ENCODE peak calls at places on chromosome 22, in eight cellular contexts. One of them, this sample, is unnamed.

GRCh38 chr22:35349704-35350538 is 31.0 kb upstream of the HMOX1 start:
- DNase-seq in WTC11: no peak
- DNase-seq in astrocyte of the cerebellum: no peak
- DNase-seq in hepatocyte: peak; percentile 69
- DNase-seq in progenitor cell of endocrine pancreas: no peak
- DNase-seq in omental fat pad: no peak
- DNase-seq in PC-3: no peak
- DNase-seq in nephron progenitor cell: peak; percentile 32
- DNase-seq in this sample: no peak

GRCh38 chr22:37739000-37739399 is 42.2 kb downstream of the TRIOBP start:
- DNase-seq in nephron progenitor cell: no peak
- DNase-seq in hepatocyte: peak; percentile 63
- DNase-seq in progenitor cell of endocrine pancreas: no peak
- DNase-seq in astrocyte of the cerebellum: no peak
- DNase-seq in omental fat pad: no peak
- DNase-seq in WTC11: no peak
- DNase-seq in PC-3: no peak
- DNase-seq in this sample: no peak

GRCh38 chr22:47607486-47607885 is 845.0 kb downstream of the TBC1D22A start:
- DNase-seq in PC-3: no peak
- DNase-seq in omental fat pad: no peak
- DNase-seq in progenitor cell of endocrine pancreas: no peak
- DNase-seq in astrocyte of the cerebellum: no peak
- DNase-seq in WTC11: no peak
- DNase-seq in nephron progenitor cell: no peak
- DNase-seq in hepatocyte: no peak
- DNase-seq in this sample: no peak

GRCh38 chr22:22030493-22031182 is 48.1 kb upstream of the TOP3B start:
- DNase-seq in progenitor cell of endocrine pancreas: no peak
- DNase-seq in PC-3: no peak
- DNase-seq in nephron progenitor cell: peak; percentile 36
- DNase-seq in omental fat pad: no peak
- DNase-seq in astrocyte of the cerebellum: no peak
- DNase-seq in hepatocyte: peak; percentile 60
- DNase-seq in WTC11: peak; percentile 51
- DNase-seq in this sample: peak; percentile 14

GRCh38 chr22:47446331-47446730 is 683.9 kb downstream of the TBC1D22A start:
- DNase-seq in hepatocyte: no peak
- DNase-seq in nephron progenitor cell: no peak
- DNase-seq in omental fat pad: no peak
- DNase-seq in PC-3: no peak
- DNase-seq in progenitor cell of endocrine pancreas: no peak
- DNase-seq in astrocyte of the cerebellum: no peak
- DNase-seq in WTC11: no peak
- DNase-seq in this sample: no peak

GRCh38 chr22:45777046-45777851 is 105.6 kb downstream of the ATXN10 start:
- DNase-seq in hepatocyte: no peak
- DNase-seq in astrocyte of the cerebellum: peak; percentile 76
- DNase-seq in progenitor cell of endocrine pancreas: no peak
- DNase-seq in omental fat pad: no peak
- DNase-seq in WTC11: no peak
- DNase-seq in nephron progenitor cell: no peak
- DNase-seq in PC-3: peak; percentile 83
- DNase-seq in this sample: peak; percentile 79

GRCh38 chr22:47172771-47173534 is 410.5 kb downstream of the TBC1D22A start:
- DNase-seq in nephron progenitor cell: no peak
- DNase-seq in WTC11: peak; percentile 5
- DNase-seq in progenitor cell of endocrine pancreas: no peak
- DNase-seq in PC-3: no peak
- DNase-seq in hepatocyte: no peak
- DNase-seq in omental fat pad: no peak
- DNase-seq in astrocyte of the cerebellum: no peak
- DNase-seq in this sample: no peak

GRCh38 chr22:46411347-46411746 is 75.8 kb downstream of the TRMU start:
- DNase-seq in WTC11: no peak
- DNase-seq in PC-3: no peak
- DNase-seq in nephron progenitor cell: no peak
- DNase-seq in progenitor cell of endocrine pancreas: no peak
- DNase-seq in astrocyte of the cerebellum: no peak
- DNase-seq in hepatocyte: no peak
- DNase-seq in omental fat pad: no peak
- DNase-seq in this sample: no peak

GRCh38 chr22:27344546-27344945 is 457.0 kb downstream of the MN1 start:
- DNase-seq in omental fat pad: no peak
- DNase-seq in astrocyte of the cerebellum: no peak
- DNase-seq in WTC11: no peak
- DNase-seq in hepatocyte: no peak
- DNase-seq in progenitor cell of endocrine pancreas: no peak
- DNase-seq in PC-3: no peak
- DNase-seq in nephron progenitor cell: no peak
- DNase-seq in this sample: no peak

GRCh38 chr22:25728064-25728463 is 13.9 kb upstream of the MYO18B start:
- DNase-seq in omental fat pad: no peak
- DNase-seq in hepatocyte: no peak
- DNase-seq in nephron progenitor cell: no peak
- DNase-seq in PC-3: no peak
- DNase-seq in WTC11: no peak
- DNase-seq in astrocyte of the cerebellum: no peak
- DNase-seq in progenitor cell of endocrine pancreas: no peak
- DNase-seq in this sample: no peak

GRCh38 chr22:49689255-49689770 is 138.4 kb downstream of the BRD1 start:
- DNase-seq in astrocyte of the cerebellum: no peak
- DNase-seq in omental fat pad: no peak
- DNase-seq in hepatocyte: no peak
- DNase-seq in progenitor cell of endocrine pancreas: no peak
- DNase-seq in PC-3: no peak
- DNase-seq in nephron progenitor cell: no peak
- DNase-seq in WTC11: no peak
- DNase-seq in this sample: no peak

GRCh38 chr22:28885939-28886338 is 2.6 kb downstream of the ZNRF3 start:
- DNase-seq in WTC11: no peak
- DNase-seq in progenitor cell of endocrine pancreas: no peak
- DNase-seq in nephron progenitor cell: no peak
- DNase-seq in astrocyte of the cerebellum: no peak
- DNase-seq in hepatocyte: peak; percentile 54
- DNase-seq in omental fat pad: no peak
- DNase-seq in PC-3: peak; percentile 10
- DNase-seq in this sample: no peak
- TF ChIP-seq CTCF in WTC11: no peak
- TF ChIP-seq CTCF in progenitor cell of endocrine pancreas: no peak
- TF ChIP-seq CTCF in nephron progenitor cell: no peak
- TF ChIP-seq CTCF in astrocyte of the cerebellum: no peak
- TF ChIP-seq CTCF in hepatocyte: peak; percentile 25
- TF ChIP-seq CTCF in omental fat pad: no peak
- TF ChIP-seq CTCF in PC-3: no peak
- TF ChIP-seq CTCF in this sample: no peak

GRCh38 chr22:39185601-39186012 is 33.1 kb upstream of the CBX7 start:
- DNase-seq in hepatocyte: no peak
- DNase-seq in omental fat pad: no peak
- DNase-seq in nephron progenitor cell: no peak
- DNase-seq in WTC11: no peak
- DNase-seq in astrocyte of the cerebellum: no peak
- DNase-seq in progenitor cell of endocrine pancreas: no peak
- DNase-seq in PC-3: no peak
- DNase-seq in this sample: no peak
- TF ChIP-seq CTCF in hepatocyte: peak; percentile 19
- TF ChIP-seq CTCF in omental fat pad: no peak
- TF ChIP-seq CTCF in nephron progenitor cell: no peak
- TF ChIP-seq CTCF in WTC11: no peak
- TF ChIP-seq CTCF in astrocyte of the cerebellum: no peak
- TF ChIP-seq CTCF in progenitor cell of endocrine pancreas: no peak
- TF ChIP-seq CTCF in PC-3: no peak
- TF ChIP-seq CTCF in this sample: peak; percentile 38

GRCh38 chr22:41674941-41675340 is 13.7 kb downstream of the SNU13 start:
- DNase-seq in omental fat pad: no peak
- DNase-seq in WTC11: no peak
- DNase-seq in PC-3: no peak
- DNase-seq in astrocyte of the cerebellum: no peak
- DNase-seq in progenitor cell of endocrine pancreas: no peak
- DNase-seq in nephron progenitor cell: no peak
- DNase-seq in hepatocyte: no peak
- DNase-seq in this sample: no peak

GRCh38 chr22:41668971-41669911 is 19.4 kb downstream of the SNU13 start:
- DNase-seq in astrocyte of the cerebellum: no peak
- DNase-seq in omental fat pad: peak; percentile 18
- DNase-seq in hepatocyte: no peak
- DNase-seq in progenitor cell of endocrine pancreas: no peak
- DNase-seq in PC-3: peak; percentile 59
- DNase-seq in nephron progenitor cell: no peak
- DNase-seq in WTC11: no peak
- DNase-seq in this sample: peak; percentile 43

GRCh38 chr22:41676134-41676533 is 12.5 kb downstream of the SNU13 start:
- DNase-seq in PC-3: no peak
- DNase-seq in omental fat pad: no peak
- DNase-seq in progenitor cell of endocrine pancreas: no peak
- DNase-seq in astrocyte of the cerebellum: no peak
- DNase-seq in WTC11: no peak
- DNase-seq in hepatocyte: no peak
- DNase-seq in nephron progenitor cell: no peak
- DNase-seq in this sample: no peak

DNA sequence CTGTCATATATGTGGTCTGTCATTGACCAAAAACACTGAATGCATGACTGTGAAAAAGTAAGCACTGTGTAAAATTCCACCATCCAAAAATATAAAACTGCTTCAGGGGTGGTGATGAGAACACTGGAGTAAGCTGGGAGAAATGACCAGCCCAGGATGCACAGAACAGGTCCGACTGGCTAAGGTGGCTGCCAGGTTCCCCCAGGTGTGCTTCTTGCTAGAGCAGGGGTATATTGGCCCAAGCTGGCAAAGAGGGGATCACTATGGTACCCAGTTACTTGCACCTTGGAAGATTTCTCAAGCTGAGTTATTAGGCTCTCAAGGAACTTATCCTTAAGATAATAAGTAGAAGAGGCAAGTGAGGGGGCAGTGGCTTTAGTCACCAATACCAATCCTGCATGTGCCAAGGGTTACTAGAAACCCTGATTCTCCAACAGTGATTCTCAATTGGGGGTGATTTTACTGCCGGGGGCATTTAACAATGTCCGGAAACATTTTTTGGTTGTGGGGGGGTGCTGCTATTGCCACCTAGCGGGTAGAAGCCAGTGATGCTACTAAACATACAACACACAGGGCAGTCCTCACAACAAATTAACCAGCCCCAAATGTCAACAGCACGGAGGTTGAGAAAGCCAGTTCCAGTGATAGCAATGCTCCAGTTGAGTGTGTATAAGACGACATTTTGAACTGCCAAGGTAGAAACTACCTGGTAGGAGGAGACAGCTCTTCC is 15.7 kb downstream of the SNU13 start:
- DNase-seq in omental fat pad: no peak
- DNase-seq in nephron progenitor cell: no peak
- DNase-seq in WTC11: no peak
- DNase-seq in astrocyte of the cerebellum: no peak
- DNase-seq in hepatocyte: peak; percentile 10
- DNase-seq in PC-3: peak; percentile 27
- DNase-seq in progenitor cell of endocrine pancreas: no peak
- DNase-seq in this sample: peak; percentile 38
- TF ChIP-seq CTCF in omental fat pad: no peak
- TF ChIP-seq CTCF in nephron progenitor cell: no peak
- TF ChIP-seq CTCF in WTC11: no peak
- TF ChIP-seq CTCF in astrocyte of the cerebellum: peak; percentile 39
- TF ChIP-seq CTCF in hepatocyte: peak; percentile 29
- TF ChIP-seq CTCF in PC-3: peak; percentile 42
- TF ChIP-seq CTCF in progenitor cell of endocrine pancreas: peak; percentile 27
- TF ChIP-seq CTCF in this sample: peak; percentile 44

DNA sequence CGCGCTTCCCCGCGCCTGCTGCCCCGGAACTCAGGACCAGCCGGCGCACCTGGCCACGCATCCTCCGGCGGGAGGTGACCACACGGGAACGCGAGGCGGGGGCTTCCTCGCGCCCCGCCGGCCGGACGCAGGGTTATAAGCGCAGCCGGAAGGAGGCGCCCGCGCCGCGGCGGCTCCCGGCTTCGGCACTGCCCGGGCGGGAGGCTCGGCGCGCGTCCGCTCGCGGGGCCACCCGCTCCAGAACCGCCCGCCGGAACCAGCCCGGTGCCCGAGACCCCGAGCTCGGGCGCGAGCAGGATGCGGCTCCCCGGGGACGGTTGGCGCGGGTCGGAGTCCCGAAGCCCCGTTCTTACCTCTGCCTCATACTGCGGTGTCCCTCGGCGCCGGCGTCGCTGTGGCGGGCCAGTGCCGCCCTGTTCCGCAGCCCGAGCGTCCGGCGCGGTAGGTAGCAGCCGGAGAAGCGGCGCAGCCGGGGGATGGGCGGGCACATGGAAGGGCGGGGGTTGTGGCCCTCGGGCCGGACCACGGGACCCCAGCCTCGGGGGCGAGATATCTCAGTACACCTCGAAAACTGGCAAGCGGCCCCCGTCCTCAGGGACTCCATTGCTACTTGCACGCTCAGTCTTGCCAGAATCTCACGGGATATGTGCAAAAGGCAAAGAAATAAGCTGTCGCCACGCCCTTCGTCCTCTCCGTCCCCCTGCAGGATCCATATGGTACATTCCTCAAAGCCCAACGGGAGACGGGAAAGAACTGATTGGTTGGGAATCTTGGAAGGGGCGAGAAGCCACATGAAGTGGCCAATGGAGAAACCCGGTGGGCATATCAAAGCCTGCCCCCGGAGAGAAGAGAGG is 23.1 kb downstream of the MICAL3 start:
- DNase-seq in nephron progenitor cell: peak; percentile 88
- DNase-seq in PC-3: peak; percentile 93
- DNase-seq in progenitor cell of endocrine pancreas: peak; percentile 73
- DNase-seq in astrocyte of the cerebellum: peak; percentile 98
- DNase-seq in WTC11: peak; percentile 86
- DNase-seq in hepatocyte: peak; percentile 93
- DNase-seq in omental fat pad: peak; percentile 42
- DNase-seq in this sample: peak; percentile 95
- TF ChIP-seq CTCF in nephron progenitor cell: no peak
- TF ChIP-seq CTCF in PC-3: peak; percentile 3
- TF ChIP-seq CTCF in progenitor cell of endocrine pancreas: peak; percentile 66
- TF ChIP-seq CTCF in astrocyte of the cerebellum: peak; percentile 40
- TF ChIP-seq CTCF in WTC11: no peak
- TF ChIP-seq CTCF in hepatocyte: peak; percentile 58
- TF ChIP-seq CTCF in omental fat pad: peak; percentile 22
- TF ChIP-seq CTCF in this sample: peak; percentile 24

DNA sequence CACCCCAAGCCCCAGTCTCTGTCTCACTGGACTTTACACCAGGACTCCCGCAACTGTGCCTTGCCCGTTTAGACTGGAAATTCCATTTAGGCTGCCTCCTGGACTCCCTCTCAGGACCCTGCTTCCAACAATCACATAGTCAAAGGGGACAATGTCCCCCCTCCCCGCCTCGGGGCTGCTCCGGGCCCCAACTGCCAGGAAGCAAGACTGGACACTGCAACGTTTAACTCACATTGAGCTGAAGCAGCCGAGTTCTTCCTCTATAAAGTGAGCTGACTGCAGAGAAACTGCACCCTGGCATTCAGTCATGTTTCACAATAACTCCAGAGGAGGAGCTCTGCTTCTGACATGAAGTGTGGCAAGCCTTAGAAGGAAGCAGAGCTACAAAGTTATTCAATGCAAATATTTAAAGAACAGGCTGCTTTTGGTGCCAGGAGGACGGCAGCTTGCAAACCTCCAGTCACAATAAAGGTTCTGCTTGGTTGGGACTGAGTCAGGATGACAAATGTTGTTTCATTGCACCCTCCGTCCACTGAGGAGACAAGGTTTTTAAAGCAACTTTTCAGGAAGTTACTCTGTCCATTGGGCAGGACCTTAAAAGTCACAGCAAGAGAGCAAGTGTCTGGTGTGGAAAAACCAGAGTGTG is 19.9 kb downstream of the PACSIN2 start:
- DNase-seq in astrocyte of the cerebellum: peak; percentile 75
- DNase-seq in omental fat pad: no peak
- DNase-seq in hepatocyte: peak; percentile 87
- DNase-seq in WTC11: no peak
- DNase-seq in nephron progenitor cell: no peak
- DNase-seq in PC-3: peak; percentile 94
- DNase-seq in progenitor cell of endocrine pancreas: no peak
- DNase-seq in this sample: peak; percentile 96
- TF ChIP-seq CTCF in astrocyte of the cerebellum: no peak
- TF ChIP-seq CTCF in omental fat pad: no peak
- TF ChIP-seq CTCF in hepatocyte: no peak
- TF ChIP-seq CTCF in WTC11: no peak
- TF ChIP-seq CTCF in nephron progenitor cell: no peak
- TF ChIP-seq CTCF in PC-3: no peak
- TF ChIP-seq CTCF in progenitor cell of endocrine pancreas: no peak
- TF ChIP-seq CTCF in this sample: no peak

This sample was measured in epithelial cell of esophagus.